ENCODE peak calls at places on chromosome 12, in four cellular contexts. T, C, L and Y are unnamed samples.
A peak's percentile ranks its signal among the peaks of the same experiment; 100 is the strongest.

GRCh38 chr12:121456551-121456950 is 56.6 kb downstream of the RNF34 start:
- DNase-seq in T (no peak), C (no peak), L (no peak), Y (no peak)

GRCh38 chr12:16171348-16171747 is 106.1 kb downstream of the SLC15A5 start:
- DNase-seq in T (no peak), C (no peak), L (no peak), Y (no peak)

GRCh38 chr12:94192506-94192905 is 44.1 kb downstream of the PLXNC1 start:
- DNase-seq in T (no peak), C (no peak), L (no peak), Y (no peak)

GRCh38 chr12:50765325-50765911 is 1.5 kb downstream of the ATF1 start:
- DNase-seq in T (peak; percentile 82), C (peak; percentile 72), L (peak; percentile 65), Y (peak; percentile 23)

GRCh38 chr12:30782316-30783173 is 27.8 kb upstream of the CAPRIN2 start:
- DNase-seq in T (no peak), C (no peak), L (no peak), Y (no peak)

GRCh38 chr12:85872497-85873091 is 1.5 kb upstream of the NTS start:
- DNase-seq in T (no peak), C (peak; percentile 51), L (peak; percentile 68), Y (no peak)

GRCh38 chr12:130644566-130644965 is 71.5 kb downstream of the RIMBP2 start:
- DNase-seq in T (no peak), C (no peak), L (no peak), Y (no peak)

GRCh38 chr12:26870491-26871419 is 37.8 kb upstream of the ITPR2 start:
- DNase-seq in T (no peak), C (no peak), L (peak; percentile 46), Y (no peak)

GRCh38 chr12:123705935-123706334 is 6.2 kb upstream of the ATP6V0A2 start:
- DNase-seq in T (no peak), C (peak; percentile 64), L (no peak), Y (no peak)

GRCh38 chr12:32583535-32583934 is 95.6 kb upstream of the DNM1L start:
- DNase-seq in T (no peak), C (peak; percentile 18), L (no peak), Y (no peak)

GRCh38 chr12:48780381-48781025 is 8.4 kb downstream of the ADCY6 start:
- DNase-seq in T (no peak), C (no peak), L (no peak), Y (no peak)

GRCh38 chr12:115155665-115156645 is 472.0 kb upstream of the TBX3 start:
- DNase-seq in T (no peak), C (peak; percentile 51), L (no peak), Y (no peak)

GRCh38 chr12:121872546-121873223 is 14.0 kb upstream of the HPD start:
- DNase-seq in T (no peak), C (no peak), L (peak; percentile 8), Y (no peak)